ENCODE peak calls at places on chromosomes 13 and 19, in four cellular contexts. X is HEK293T, J is WTC11, C is HepG2. L is an unnamed sample.

GRCh38 chr19:35784401-35785086 is 9.2 kb downstream of the ARHGAP33 start:
- DNase-seq in X (no peak), J (peak; percentile 91), C (no peak), L (no peak)

GRCh38 chr19:7505288-7505681 is 10.6 kb upstream of the ZNF358 start:
- DNase-seq in X (no peak), J (peak; percentile 45), C (no peak), L (no peak)

GRCh38 chr13:91058066-91058465 is 289.4 kb upstream of the MIR17HG start:
- DNase-seq in X (no peak), J (peak; percentile 15), C (no peak), L (no peak)

GRCh38 chr19:51020988-51021651 is 1.6 kb upstream of the KLK10 start:
- DNase-seq in X (peak; percentile 34), J (no peak), C (peak; percentile 40), L (peak; percentile 48)

GRCh38 chr19:14072535-14073231 is at the start of gene MISP3:
- DNase-seq in X (no peak), J (no peak), C (no peak), L (peak; percentile 68)

GRCh38 chr19:28727133-28727834 is 485.7 kb downstream of the UQCRFS1 start:
- DNase-seq in X (no peak), J (peak; percentile 89), C (no peak), L (peak; percentile 93)

GRCh38 chr19:53894736-53895135 is 12.7 kb downstream of the PRKCG start:
- DNase-seq in X (no peak), J (no peak), C (no peak), L (no peak)

GRCh38 chr19:6556480-6556879 is 25.7 kb downstream of the TNFSF9 start:
- DNase-seq in X (no peak), J (no peak), C (no peak), L (no peak)

GRCh38 chr19:55258476-55258827 is 365 bp downstream of the PPP6R1 start:
- DNase-seq in X (peak; percentile 32), J (no peak), C (no peak), L (peak; percentile 51)

GRCh38 chr13:46759861-46760260 is 37.1 kb downstream of the ESD start:
- DNase-seq in X (no peak), J (no peak), C (no peak), L (no peak)

GRCh38 chr19:56066152-56067023 is 54.7 kb downstream of the ZNF787 start:
- DNase-seq in X (peak; percentile 86), J (peak; percentile 86), C (peak; percentile 39), L (peak; percentile 92)

GRCh38 chr13:27770809-27771208 is 21.5 kb upstream of the GSX1 start:
- DNase-seq in X (peak; percentile 43), J (peak; percentile 56), C (peak; percentile 42), L (peak; percentile 26)

GRCh38 chr13:113407103-113407530 is 43.2 kb upstream of the GRTP1 start:
- DNase-seq in X (no peak), J (no peak), C (no peak), L (no peak)

GRCh38 chr13:109764474-109765292 is 21.7 kb downstream of the IRS2 start:
- DNase-seq in X (no peak), J (no peak), C (no peak), L (no peak)

GRCh38 chr13:85013006-85013405 is 786.2 kb downstream of the SLITRK6 start:
- DNase-seq in X (no peak), J (no peak), C (no peak), L (no peak)

GRCh38 chr19:30385174-30385573 is 13.0 kb downstream of the ZNF536 start:
- DNase-seq in X (no peak), J (no peak), C (no peak), L (no peak)

GRCh38 chr13:86425127-86425526 is 625.9 kb upstream of the SLITRK6 start:
- DNase-seq in X (no peak), J (no peak), C (no peak), L (no peak)

GRCh38 chr19:49602806-49603205 is 11.8 kb downstream of the PRR12 start:
- DNase-seq in X (no peak), J (no peak), C (no peak), L (no peak)

GRCh38 chr19:56341948-56342347 is 27.3 kb upstream of the ZSCAN5A start:
- DNase-seq in X (no peak), J (no peak), C (no peak), L (no peak)

GRCh38 chr13:111967572-111968201 is 99.3 kb upstream of the SOX1 start:
- DNase-seq in X (no peak), J (no peak), C (no peak), L (no peak)

GRCh38 chr13:30339721-30340366 is 32.5 kb upstream of the KATNAL1 start:
- DNase-seq in X (no peak), J (no peak), C (no peak), L (peak; percentile 21)

GRCh38 chr19:5253403-5254110 is 87.1 kb downstream of the PTPRS start:
- DNase-seq in X (no peak), J (no peak), C (peak; percentile 61), L (no peak)

GRCh38 chr13:50441141-50441540 is 402.4 kb downstream of the DLEU7 start:
- DNase-seq in X (no peak), J (no peak), C (no peak), L (no peak)

GRCh38 chr19:39232708-39233107 is 12.1 kb downstream of the IFNL3 start:
- DNase-seq in X (no peak), J (no peak), C (no peak), L (no peak)

GRCh38 chr13:85543144-85543543 is 256.1 kb downstream of the SLITRK6 start:
- DNase-seq in X (no peak), J (no peak), C (no peak), L (no peak)

GRCh38 chr19:48123907-48124675 is 13.5 kb upstream of the PLA2G4C start:
- DNase-seq in X (no peak), J (no peak), C (peak; percentile 39), L (no peak)

GRCh38 chr13:63435668-63436275 is 2020.1 kb upstream of the PCDH20 start:
- DNase-seq in X (no peak), J (no peak), C (no peak), L (no peak)

GRCh38 chr19:53865918-53866696 is 1.6 kb upstream of the MYADM start:
- DNase-seq in X (no peak), J (peak; percentile 74), C (peak; percentile 68), L (peak; percentile 44)

DNA sequence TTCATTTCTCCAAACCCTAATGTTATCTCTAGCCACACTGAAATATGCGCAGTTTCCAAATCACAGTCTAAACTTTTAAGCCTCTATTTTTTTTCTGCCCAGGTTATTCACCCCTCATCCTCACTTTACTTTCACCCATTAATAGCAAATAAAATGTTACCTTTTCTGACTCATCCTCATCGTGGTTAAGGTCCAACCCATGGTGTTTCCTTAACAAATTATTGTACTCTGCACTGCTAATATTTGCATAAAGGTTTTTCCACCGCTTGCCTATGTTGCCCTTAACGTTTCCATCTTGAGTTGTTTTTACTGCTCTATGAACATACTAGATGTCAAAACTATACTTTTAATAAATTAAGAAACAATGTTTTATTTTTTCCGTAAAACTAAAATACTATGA is 780.9 kb upstream of the KLHL1 start:
- DNase-seq in X (no peak), J (no peak), C (peak; percentile 94), L (no peak)
- TF ChIP-seq ELF4 in X (no peak), J (no peak), C (no peak), L (no peak)

GRCh38 chr13:108003626-108004025 is 211.7 kb downstream of the LIG4 start:
- DNase-seq in X (no peak), J (no peak), C (no peak), L (no peak)
- TF ChIP-seq ELF4 in X (no peak), J (no peak), C (no peak), L (no peak)

GRCh38 chr19:17077447-17078028 is 2.0 kb downstream of the MYO9B start:
- DNase-seq in X (no peak), J (no peak), C (no peak), L (no peak)

GRCh38 chr19:17075035-17075859 is at the start of the genes HAUS8 and MYO9B:
- DNase-seq in X (peak; percentile 98), J (peak; percentile 100), C (peak; percentile 96), L (peak; percentile 100)

GRCh38 chr19:17075860-17076538 is 422 bp downstream of the MYO9B start:
- DNase-seq in X (no peak), J (no peak), C (no peak), L (peak; percentile 52)

GRCh38 chr19:17078038-17078919 is 2.7 kb downstream of the MYO9B start:
- DNase-seq in X (no peak), J (no peak), C (no peak), L (no peak)

GRCh38 chr19:17076539-17076919 is 952 bp downstream of the MYO9B start:
- DNase-seq in X (no peak), J (no peak), C (no peak), L (no peak)
- TF ChIP-seq ELF4 in X (no peak), J (no peak), C (no peak), L (no peak)

DNA sequence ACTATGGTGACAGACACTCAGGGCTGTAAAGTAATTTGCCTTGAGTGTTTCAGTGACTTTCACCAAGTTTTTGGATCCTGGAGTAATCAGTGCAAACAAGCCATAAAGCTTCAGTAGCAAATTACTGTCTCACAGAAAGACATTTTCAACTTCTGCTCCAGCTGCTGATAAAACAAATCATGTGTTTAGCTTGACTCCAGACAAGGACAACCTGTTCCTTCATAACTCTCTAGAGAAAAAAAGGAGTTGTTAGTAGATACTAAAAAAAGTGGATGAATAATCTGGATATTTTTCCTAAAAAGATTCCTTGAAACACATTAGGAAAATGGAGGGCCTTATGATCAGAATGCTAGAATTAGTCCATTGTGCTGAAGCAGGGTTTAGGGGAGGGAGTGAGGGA is 9.4 kb downstream of the ARGLU1 start:
- DNase-seq in X (no peak), J (no peak), C (no peak), L (no peak)
- TF ChIP-seq ELF4 in X (no peak), J (no peak), C (no peak), L (no peak)